ENCODE peak calls at places on chromosomes 4 and X, in six cellular contexts. H is activated CD4-positive, alpha-beta T cell treated with anti-CD3 and anti-CD28 coated beads, Interleukin-2, amount 10 ng/mL, durations not matched to agents 7 days and 5 days; G is omental fat pad; E is naive B cell; N is stimulated activated CD8-positive, alpha-beta memory T cell treated with anti-CD3 and anti-CD28 coated beads, Interleukin-12 subunit alpha, Interleukin-12 subunit beta, amount 100 ng/mL, for 4 hours; Y is NCI-H2029. Z is an unnamed sample.

GRCh38 chr4:167883271-167883670 is 209.1 kb upstream of the ANXA10 start:
- DNase-seq in H (no peak), G (no peak), E (no peak), N (no peak), Y (no peak), Z (no peak)

GRCh38 chr4:10140866-10141759 is 24.5 kb upstream of the WDR1 start:
- DNase-seq in H (no peak), G (no peak), E (no peak), N (no peak), Y (no peak), Z (no peak)

GRCh38 chrX:19659929-19660328 is 144.6 kb upstream of the MAP3K15 start:
- DNase-seq in H (no peak), G (no peak), E (no peak), N (no peak), Y (no peak), Z (no peak)

GRCh38 chr4:51963871-51964513 is 56.2 kb downstream of the LRRC66 start:
- DNase-seq in H (no peak), G (no peak), E (no peak), N (no peak), Y (no peak), Z (no peak)

GRCh38 chr4:2578106-2578505 is 41.7 kb downstream of the FAM193A start:
- DNase-seq in H (no peak), G (no peak), E (no peak), N (no peak), Y (no peak), Z (no peak)

GRCh38 chr4:177322881-177323280 is 13.2 kb downstream of the NEIL3 start:
- DNase-seq in H (no peak), G (no peak), E (no peak), N (no peak), Y (no peak), Z (no peak)

GRCh38 chrX:120251471-120252011 is 929 bp downstream of the ZBTB33 start:
- DNase-seq in H (peak), G (no peak), E (peak), N (no peak), Y (no peak), Z (peak)

GRCh38 chr4:86927843-86928395 is 6.9 kb upstream of the AFF1 start:
- DNase-seq in H (no peak), G (no peak), E (no peak), N (no peak), Y (peak), Z (peak)

GRCh38 chr4:68494688-68495087 is 47.4 kb downstream of the TMPRSS11E start:
- DNase-seq in H (no peak), G (no peak), E (no peak), N (no peak), Y (no peak), Z (no peak)

Z was measured in H4.